ENCODE peak calls at places on chromosome 20, in eight cellular contexts. O is heart left ventricle, L is neural progenitor cell, G is GM23338, R is A549, T is tibial nerve, H is osteocyte, A is body of pancreas. P is an unnamed sample.

GRCh38 chr20:37886851-37887297 is 16.1 kb upstream of the VSTM2L start:
- DNase-seq in R (no peak), O (peak; percentile 83), A (no peak), L (no peak), G (no peak), T (no peak), H (no peak), P (no peak)

GRCh38 chr20:58852559-58853271 is at the start of gene GNAS:
- DNase-seq in R (peak; percentile 62), O (peak; percentile 71), H (no peak), G (peak; percentile 96), T (no peak), L (peak; percentile 91), A (peak; percentile 55), P (peak; percentile 75)

GRCh38 chr20:22412977-22413868 is 171.1 kb downstream of the FOXA2 start:
- DNase-seq in H (no peak), T (no peak), G (no peak), L (no peak), O (no peak), A (no peak), R (no peak), P (no peak)

GRCh38 chr20:18543932-18544331 is 23.3 kb upstream of the SMIM26 start:
- DNase-seq in G (no peak), L (no peak), H (no peak), O (peak; percentile 69), R (no peak), T (no peak), A (peak; percentile 97), P (no peak)

GRCh38 chr20:45157977-45158376 is 16.7 kb upstream of the PI3 start:
- DNase-seq in O (no peak), R (peak; percentile 16), A (peak; percentile 23), G (no peak), L (no peak), H (no peak), T (no peak), P (no peak)

GRCh38 chr20:42706762-42707161 is 482.9 kb downstream of the PTPRT start:
- DNase-seq in R (no peak), T (no peak), A (no peak), L (no peak), G (no peak), O (no peak), H (no peak), P (no peak)

GRCh38 chr20:51574248-51575033 is 31.9 kb upstream of the NFATC2 start:
- DNase-seq in T (no peak), O (no peak), G (no peak), A (no peak), R (no peak), L (no peak), H (no peak), P (no peak)

GRCh38 chr20:25421107-25421506 is 13.6 kb downstream of the GINS1 start:
- DNase-seq in R (no peak), A (no peak), O (no peak), L (no peak), G (no peak), T (no peak), H (no peak), P (no peak)

GRCh38 chr20:57948177-57948955 is 238.6 kb upstream of the PMEPA1 start:
- DNase-seq in R (no peak), G (no peak), O (no peak), H (no peak), A (no peak), L (no peak), T (no peak), P (no peak)

GRCh38 chr20:58710481-58711265 is 18.1 kb downstream of the NPEPL1 start:
- DNase-seq in T (no peak), H (peak; percentile 80), L (peak; percentile 20), G (no peak), A (no peak), O (no peak), R (no peak), P (no peak)

GRCh38 chr20:56439784-56440291 is 27.8 kb downstream of the CASS4 start:
- DNase-seq in H (peak; percentile 87), T (no peak), G (no peak), R (no peak), O (peak; percentile 88), L (no peak), A (peak; percentile 54), P (no peak)

GRCh38 chr20:57498425-57499400 is 26.2 kb downstream of the CTCFL start:
- DNase-seq in O (no peak), R (peak; percentile 40), L (peak; percentile 63), A (no peak), H (no peak), G (peak; percentile 73), T (no peak), P (peak; percentile 41)

GRCh38 chr20:50073500-50073899 is 39.5 kb downstream of the UBE2V1 start:
- DNase-seq in H (no peak), L (no peak), O (peak; percentile 21), G (no peak), A (no peak), T (no peak), R (no peak), P (no peak)

GRCh38 chr20:19110866-19111460 is 101.5 kb upstream of the SLC24A3 start:
- DNase-seq in A (no peak), G (no peak), O (no peak), T (no peak), L (no peak), H (no peak), R (no peak), P (no peak)

GRCh38 chr20:36861625-36861874 is 14.4 kb upstream of the TLDC2 start:
- DNase-seq in O (peak; percentile 72), L (no peak), H (no peak), G (no peak), A (no peak), R (peak; percentile 25), T (no peak), P (no peak)

GRCh38 chr20:36862857-36863668 is 12.9 kb upstream of the TLDC2 start:
- DNase-seq in H (no peak), L (peak; percentile 53), A (no peak), T (no peak), R (no peak), O (no peak), G (peak; percentile 43), P (peak; percentile 41)

GRCh38 chr20:36860811-36861624 is 14.9 kb upstream of the TLDC2 start:
- DNase-seq in O (no peak), L (no peak), R (no peak), T (no peak), H (no peak), G (no peak), A (no peak), P (no peak)

GRCh38 chr20:36860339-36860738 is 15.6 kb upstream of the TLDC2 start:
- DNase-seq in R (no peak), L (no peak), G (no peak), T (no peak), H (no peak), O (no peak), A (no peak), P (no peak)

GRCh38 chr20:36861875-36862801 is 13.8 kb upstream of the TLDC2 start:
- DNase-seq in O (peak; percentile 91), A (peak; percentile 77), H (peak; percentile 90), R (peak; percentile 91), G (peak; percentile 67), T (peak; percentile 85), L (peak; percentile 55), P (peak; percentile 40)
- TF ChIP-seq CTCF in O (no peak), A (no peak), H (no peak), R (no peak), G (no peak), T (no peak), L (no peak), P (no peak)

GRCh38 chr20:63264002-63264401 is 8.6 kb upstream of the ARFGAP1 start:
- DNase-seq in G (no peak), A (no peak), O (no peak), T (no peak), H (no peak), R (no peak), L (no peak), P (no peak)
- TF ChIP-seq CTCF in G (no peak), A (no peak), O (no peak), T (no peak), H (no peak), R (no peak), L (no peak), P (no peak)

DNA sequence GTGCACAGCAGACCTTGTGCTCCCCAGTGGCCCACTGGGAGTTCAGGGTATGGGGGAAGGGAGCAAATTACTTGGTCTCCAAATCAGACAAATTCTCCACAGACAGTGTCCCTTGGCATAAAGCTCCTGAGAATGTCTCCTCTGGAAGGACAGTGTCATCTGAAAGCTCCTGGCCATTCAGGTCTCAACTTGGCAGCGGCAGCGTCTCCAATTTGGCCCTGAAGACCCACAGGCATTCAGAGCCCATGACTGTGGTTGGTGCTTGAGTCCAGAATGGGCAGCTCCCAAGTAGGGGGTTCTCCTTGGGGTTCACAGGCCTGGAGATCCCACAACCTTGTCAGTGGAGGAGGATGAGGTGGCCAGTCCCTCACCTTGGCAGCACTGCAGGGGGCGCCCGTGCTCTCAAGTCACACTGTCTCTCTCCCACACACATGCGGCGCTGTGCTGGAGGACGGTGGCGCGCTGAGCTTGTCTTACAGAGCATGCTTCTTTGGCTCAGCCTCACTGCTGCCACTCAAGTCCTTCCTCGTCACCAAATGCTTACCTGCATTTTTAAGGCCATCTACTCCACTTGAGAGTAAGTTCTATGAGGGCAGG is 20.7 kb downstream of the DYNLRB1 start:
- DNase-seq in H (no peak), G (peak; percentile 80), T (no peak), A (peak; percentile 72), L (peak; percentile 65), R (peak; percentile 76), O (peak; percentile 74), P (peak; percentile 59)
- TF ChIP-seq CTCF in H (no peak), G (peak; percentile 49), T (no peak), A (peak; percentile 35), L (peak; percentile 41), R (peak; percentile 46), O (peak; percentile 63), P (peak; percentile 31)

GRCh38 chr20:48295966-48296421 is 510.7 kb upstream of the SULF2 start:
- DNase-seq in A (no peak), O (peak; percentile 36), R (no peak), G (peak; percentile 41), T (no peak), L (peak; percentile 22), H (no peak), P (no peak)

GRCh38 chr20:48294942-48295341 is 509.7 kb upstream of the SULF2 start:
- DNase-seq in R (no peak), H (no peak), L (no peak), T (no peak), G (no peak), A (no peak), O (no peak), P (no peak)

GRCh38 chr20:48294196-48294595 is 508.9 kb upstream of the SULF2 start:
- DNase-seq in A (no peak), R (no peak), G (no peak), T (no peak), H (no peak), L (no peak), O (no peak), P (no peak)

GRCh38 chr20:48292806-48293205 is 507.5 kb upstream of the SULF2 start:
- DNase-seq in A (no peak), H (no peak), L (peak; percentile 40), O (no peak), T (no peak), G (peak; percentile 76), R (no peak), P (no peak)

DNA sequence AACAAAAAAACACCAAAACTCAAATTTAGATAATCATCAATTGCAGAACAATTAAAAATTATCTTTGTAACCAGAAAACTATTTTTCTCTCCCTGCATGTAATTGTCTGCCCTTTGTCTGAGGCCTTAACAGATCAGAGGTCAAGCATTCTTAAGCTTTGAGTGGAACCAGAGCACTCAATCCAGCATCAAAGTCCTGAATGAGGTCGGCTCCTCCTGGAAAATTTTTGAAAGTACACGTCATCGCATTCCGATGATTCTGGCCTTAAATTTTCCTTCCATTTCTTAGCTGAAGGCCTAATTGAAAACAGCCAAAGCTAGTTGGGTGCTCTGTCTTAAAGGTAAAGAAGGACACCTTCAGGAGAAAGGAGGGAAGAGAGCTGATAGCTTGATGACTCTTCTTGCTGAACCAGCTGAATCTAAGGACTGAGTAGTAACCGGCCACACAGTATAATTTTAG is 510.2 kb upstream of the SULF2 start:
- DNase-seq in O (no peak), L (peak; percentile 76), G (peak; percentile 90), H (no peak), A (peak; percentile 49), T (no peak), R (peak; percentile 88), P (peak; percentile 32)
- TF ChIP-seq CTCF in O (peak; percentile 45), L (peak; percentile 46), G (peak; percentile 47), H (peak; percentile 66), A (no peak), T (no peak), R (peak; percentile 75), P (peak; percentile 14)